ENCODE peak calls at places on chromosomes 11 and 22, in four cellular contexts. A is stimulated activated CD4-positive, alpha-beta T cell treated with anti-CD3 and anti-CD28 coated beads, TNF-alpha, amount 100 ng/mL, for 1 hour; S is SK-N-DZ; I is T-helper 1 cell. Z is an unnamed sample.

GRCh38 chr11:134472188-134472455 is 60.1 kb upstream of the B3GAT1 start:
- DNase-seq in A (no peak), S (no peak), I (no peak), Z (no peak)

GRCh38 chr11:63670077-63670737 is 969 bp downstream of the ATL3 start:
- DNase-seq in A (no peak), S (no peak), I (no peak), Z (no peak)

GRCh38 chr11:83191986-83192385 is 1.5 kb upstream of the ANKRD42 start:
- DNase-seq in A (no peak), S (no peak), I (no peak), Z (no peak)

GRCh38 chr11:8812438-8812837 is 98.6 kb upstream of the AKIP1 start:
- DNase-seq in A (no peak), S (no peak), I (no peak), Z (peak)

GRCh38 chr22:23219787-23220484 is 39.6 kb downstream of the BCR start:
- DNase-seq in A (peak), S (no peak), I (no peak), Z (no peak)

GRCh38 chr11:73001615-73002014 is 140.5 kb downstream of the FCHSD2 start:
- DNase-seq in A (no peak), S (no peak), I (no peak), Z (no peak)

GRCh38 chr11:10934293-10934850 is 76.5 kb upstream of the ZBED5 start:
- DNase-seq in A (no peak), S (no peak), I (no peak), Z (no peak)

GRCh38 chr22:26722159-26722558 is 64.8 kb downstream of the MIAT start:
- DNase-seq in A (no peak), S (no peak), I (no peak), Z (peak)

GRCh38 chr11:100105605-100106358 is 581.3 kb upstream of the ARHGAP42 start:
- DNase-seq in A (no peak), S (peak), I (no peak), Z (no peak)

GRCh38 chr22:43293661-43294392 is 49.3 kb downstream of the SCUBE1 start:
- DNase-seq in A (no peak), S (peak), I (no peak), Z (peak)

GRCh38 chr11:113447621-113448310 is 27.4 kb downstream of the DRD2 start:
- DNase-seq in A (no peak), S (no peak), I (no peak), Z (no peak)

GRCh38 chr11:131537196-131537595 is 166.8 kb downstream of the NTM start:
- DNase-seq in A (no peak), S (no peak), I (no peak), Z (no peak)

GRCh38 chr22:29813563-29813962 is 24.5 kb downstream of the ASCC2 start:
- DNase-seq in A (no peak), S (no peak), I (no peak), Z (peak)

GRCh38 chr11:69925366-69926196 is 106.4 kb upstream of the FGF3 start:
- DNase-seq in A (no peak), S (no peak), I (no peak), Z (no peak)

GRCh38 chr11:19976281-19976941 is 183.9 kb downstream of the DBX1 start:
- DNase-seq in A (no peak), S (no peak), I (no peak), Z (no peak)

GRCh38 chr11:76810151-76810853 is 27.1 kb downstream of the TSKU start:
- DNase-seq in A (no peak), S (no peak), I (no peak), Z (no peak)